ENCODE peak calls at places on chromosomes 16 and 17, in ten cellular contexts. One of them, this sample, is unnamed.
A peak's percentile ranks its signal among the peaks of the same experiment; 100 is the strongest.

GRCh38 chr16:31385680-31386079 is 7.5 kb upstream of the ITGAD start:
- DNase-seq in mucosa of gallbladder: peak; percentile 16
- DNase-seq in heart left ventricle: no peak
- DNase-seq in neural progenitor cell: no peak
- DNase-seq in gastrocnemius medialis: no peak
- DNase-seq in NCI-H1092 treated with DMSO at 0.1 percent for 48 hours: no peak
- DNase-seq in stimulated activated CD4-positive, alpha-beta T cell treated with anti-CD3 and anti-CD28 coated beads, Interleukin-1b, Interleukin-23, amount 100 ng/mL, for 24 hours: no peak
- DNase-seq in esophagus squamous epithelium: no peak
- DNase-seq in fibroblast of the conjunctiva: no peak
- DNase-seq in cardiac fibroblast: no peak
- DNase-seq in this sample: no peak

GRCh38 chr17:83196088-83196765 is 116.8 kb downstream of the METRNL start:
- DNase-seq in mucosa of gallbladder: no peak
- DNase-seq in heart left ventricle: peak; percentile 56
- DNase-seq in neural progenitor cell: no peak
- DNase-seq in gastrocnemius medialis: peak; percentile 54
- DNase-seq in NCI-H1092 treated with DMSO at 0.1 percent for 48 hours: no peak
- DNase-seq in stimulated activated CD4-positive, alpha-beta T cell treated with anti-CD3 and anti-CD28 coated beads, Interleukin-1b, Interleukin-23, amount 100 ng/mL, for 24 hours: no peak
- DNase-seq in esophagus squamous epithelium: no peak
- DNase-seq in fibroblast of the conjunctiva: peak; percentile 62
- DNase-seq in cardiac fibroblast: peak; percentile 51
- DNase-seq in this sample: peak; percentile 41

GRCh38 chr16:47057631-47057996 is 84.1 kb upstream of the DNAJA2 start:
- DNase-seq in mucosa of gallbladder: no peak
- DNase-seq in heart left ventricle: no peak
- DNase-seq in neural progenitor cell: no peak
- DNase-seq in gastrocnemius medialis: no peak
- DNase-seq in NCI-H1092 treated with DMSO at 0.1 percent for 48 hours: no peak
- DNase-seq in stimulated activated CD4-positive, alpha-beta T cell treated with anti-CD3 and anti-CD28 coated beads, Interleukin-1b, Interleukin-23, amount 100 ng/mL, for 24 hours: no peak
- DNase-seq in esophagus squamous epithelium: no peak
- DNase-seq in fibroblast of the conjunctiva: no peak
- DNase-seq in cardiac fibroblast: peak; percentile 2
- DNase-seq in this sample: no peak

GRCh38 chr17:419073-419735 is 66.6 kb upstream of the RPH3AL start:
- DNase-seq in mucosa of gallbladder: no peak
- DNase-seq in heart left ventricle: no peak
- DNase-seq in neural progenitor cell: no peak
- DNase-seq in gastrocnemius medialis: no peak
- DNase-seq in NCI-H1092 treated with DMSO at 0.1 percent for 48 hours: no peak
- DNase-seq in stimulated activated CD4-positive, alpha-beta T cell treated with anti-CD3 and anti-CD28 coated beads, Interleukin-1b, Interleukin-23, amount 100 ng/mL, for 24 hours: no peak
- DNase-seq in esophagus squamous epithelium: no peak
- DNase-seq in fibroblast of the conjunctiva: no peak
- DNase-seq in cardiac fibroblast: no peak
- DNase-seq in this sample: no peak

GRCh38 chr17:48554412-48555090 is 9.6 kb upstream of the HOXB2 start:
- DNase-seq in mucosa of gallbladder: no peak
- DNase-seq in heart left ventricle: no peak
- DNase-seq in neural progenitor cell: peak; percentile 59
- DNase-seq in gastrocnemius medialis: no peak
- DNase-seq in NCI-H1092 treated with DMSO at 0.1 percent for 48 hours: no peak
- DNase-seq in stimulated activated CD4-positive, alpha-beta T cell treated with anti-CD3 and anti-CD28 coated beads, Interleukin-1b, Interleukin-23, amount 100 ng/mL, for 24 hours: no peak
- DNase-seq in esophagus squamous epithelium: no peak
- DNase-seq in fibroblast of the conjunctiva: no peak
- DNase-seq in cardiac fibroblast: no peak
- DNase-seq in this sample: no peak

GRCh38 chr16:9184354-9184690 is 92.9 kb downstream of the HAPSTR1 start:
- DNase-seq in mucosa of gallbladder: no peak
- DNase-seq in heart left ventricle: no peak
- DNase-seq in neural progenitor cell: no peak
- DNase-seq in gastrocnemius medialis: no peak
- DNase-seq in NCI-H1092 treated with DMSO at 0.1 percent for 48 hours: no peak
- DNase-seq in stimulated activated CD4-positive, alpha-beta T cell treated with anti-CD3 and anti-CD28 coated beads, Interleukin-1b, Interleukin-23, amount 100 ng/mL, for 24 hours: no peak
- DNase-seq in esophagus squamous epithelium: no peak
- DNase-seq in fibroblast of the conjunctiva: no peak
- DNase-seq in cardiac fibroblast: no peak
- DNase-seq in this sample: no peak

GRCh38 chr17:15177343-15177742 is 87.8 kb downstream of the PMP22 start:
- DNase-seq in mucosa of gallbladder: no peak
- DNase-seq in heart left ventricle: no peak
- DNase-seq in neural progenitor cell: no peak
- DNase-seq in gastrocnemius medialis: no peak
- DNase-seq in NCI-H1092 treated with DMSO at 0.1 percent for 48 hours: no peak
- DNase-seq in stimulated activated CD4-positive, alpha-beta T cell treated with anti-CD3 and anti-CD28 coated beads, Interleukin-1b, Interleukin-23, amount 100 ng/mL, for 24 hours: no peak
- DNase-seq in esophagus squamous epithelium: no peak
- DNase-seq in fibroblast of the conjunctiva: no peak
- DNase-seq in cardiac fibroblast: no peak
- DNase-seq in this sample: no peak

GRCh38 chr17:1979182-1979980 is 45.8 kb downstream of the RTN4RL1 start:
- DNase-seq in mucosa of gallbladder: no peak
- DNase-seq in heart left ventricle: no peak
- DNase-seq in neural progenitor cell: peak; percentile 50
- DNase-seq in gastrocnemius medialis: no peak
- DNase-seq in NCI-H1092 treated with DMSO at 0.1 percent for 48 hours: peak; percentile 12
- DNase-seq in stimulated activated CD4-positive, alpha-beta T cell treated with anti-CD3 and anti-CD28 coated beads, Interleukin-1b, Interleukin-23, amount 100 ng/mL, for 24 hours: no peak
- DNase-seq in esophagus squamous epithelium: no peak
- DNase-seq in fibroblast of the conjunctiva: no peak
- DNase-seq in cardiac fibroblast: no peak
- DNase-seq in this sample: no peak

GRCh38 chr17:78708510-78708973 is 73.5 kb downstream of the CYTH1 start:
- DNase-seq in mucosa of gallbladder: peak; percentile 65
- DNase-seq in heart left ventricle: peak; percentile 81
- DNase-seq in neural progenitor cell: peak; percentile 85
- DNase-seq in gastrocnemius medialis: peak; percentile 68
- DNase-seq in NCI-H1092 treated with DMSO at 0.1 percent for 48 hours: peak; percentile 64
- DNase-seq in stimulated activated CD4-positive, alpha-beta T cell treated with anti-CD3 and anti-CD28 coated beads, Interleukin-1b, Interleukin-23, amount 100 ng/mL, for 24 hours: peak; percentile 28
- DNase-seq in esophagus squamous epithelium: no peak
- DNase-seq in fibroblast of the conjunctiva: peak; percentile 80
- DNase-seq in cardiac fibroblast: peak; percentile 89
- DNase-seq in this sample: peak; percentile 85

GRCh38 chr17:64216030-64216384 is 47.1 kb downstream of the TEX2 start:
- DNase-seq in mucosa of gallbladder: no peak
- DNase-seq in heart left ventricle: no peak
- DNase-seq in neural progenitor cell: no peak
- DNase-seq in gastrocnemius medialis: no peak
- DNase-seq in NCI-H1092 treated with DMSO at 0.1 percent for 48 hours: no peak
- DNase-seq in stimulated activated CD4-positive, alpha-beta T cell treated with anti-CD3 and anti-CD28 coated beads, Interleukin-1b, Interleukin-23, amount 100 ng/mL, for 24 hours: no peak
- DNase-seq in esophagus squamous epithelium: no peak
- DNase-seq in fibroblast of the conjunctiva: no peak
- DNase-seq in cardiac fibroblast: peak; percentile 75
- DNase-seq in this sample: no peak

GRCh38 chr16:85686912-85687591 is 1.7 kb downstream of the GINS2 start:
- DNase-seq in mucosa of gallbladder: no peak
- DNase-seq in heart left ventricle: no peak
- DNase-seq in neural progenitor cell: no peak
- DNase-seq in gastrocnemius medialis: no peak
- DNase-seq in NCI-H1092 treated with DMSO at 0.1 percent for 48 hours: no peak
- DNase-seq in stimulated activated CD4-positive, alpha-beta T cell treated with anti-CD3 and anti-CD28 coated beads, Interleukin-1b, Interleukin-23, amount 100 ng/mL, for 24 hours: no peak
- DNase-seq in esophagus squamous epithelium: no peak
- DNase-seq in fibroblast of the conjunctiva: no peak
- DNase-seq in cardiac fibroblast: no peak
- DNase-seq in this sample: no peak

GRCh38 chr17:49338883-49339282 is 23.2 kb downstream of the ZNF652 start:
- DNase-seq in mucosa of gallbladder: no peak
- DNase-seq in heart left ventricle: no peak
- DNase-seq in neural progenitor cell: peak; percentile 2
- DNase-seq in gastrocnemius medialis: no peak
- DNase-seq in NCI-H1092 treated with DMSO at 0.1 percent for 48 hours: no peak
- DNase-seq in stimulated activated CD4-positive, alpha-beta T cell treated with anti-CD3 and anti-CD28 coated beads, Interleukin-1b, Interleukin-23, amount 100 ng/mL, for 24 hours: no peak
- DNase-seq in esophagus squamous epithelium: no peak
- DNase-seq in fibroblast of the conjunctiva: no peak
- DNase-seq in cardiac fibroblast: no peak
- DNase-seq in this sample: no peak